ENCODE peak calls at places on chromosomes 12 and 14, in five cellular contexts. One of them, this sample, is unnamed.

GRCh38 chr14:50379563-50379962 is 17.1 kb downstream of the CDKL1 start:
- DNase-seq in activated T-helper 1 cell treated with anti-CD3 and anti-CD28 coated beads, Interleukin-12 subunit alpha, Interleukin-12 subunit beta, Interleukin-2, Interleukin-4 antibody, amounts not matched to agents 30 ng/mL and 10 ng/mL and 1 ng/mL, durations not matched to agents 14 hours and 24 hours and 36 hours: no peak
- DNase-seq in C1 segment of cervical spinal cord: no peak
- DNase-seq in Caco-2: no peak
- DNase-seq in GDM1: no peak
- DNase-seq in this sample: no peak

GRCh38 chr12:52230364-52231281 is 2.4 kb upstream of the KRT7 start:
- DNase-seq in GDM1: no peak
- DNase-seq in activated T-helper 1 cell treated with anti-CD3 and anti-CD28 coated beads, Interleukin-12 subunit alpha, Interleukin-12 subunit beta, Interleukin-2, Interleukin-4 antibody, amounts not matched to agents 30 ng/mL and 10 ng/mL and 1 ng/mL, durations not matched to agents 14 hours and 24 hours and 36 hours: no peak
- DNase-seq in Caco-2: peak; percentile 73
- DNase-seq in C1 segment of cervical spinal cord: no peak
- DNase-seq in this sample: no peak

GRCh38 chr12:58529897-58530296 is 390.4 kb downstream of the LRIG3 start:
- DNase-seq in activated T-helper 1 cell treated with anti-CD3 and anti-CD28 coated beads, Interleukin-12 subunit alpha, Interleukin-12 subunit beta, Interleukin-2, Interleukin-4 antibody, amounts not matched to agents 30 ng/mL and 10 ng/mL and 1 ng/mL, durations not matched to agents 14 hours and 24 hours and 36 hours: no peak
- DNase-seq in GDM1: no peak
- DNase-seq in Caco-2: no peak
- DNase-seq in C1 segment of cervical spinal cord: no peak
- DNase-seq in this sample: peak; percentile 5

GRCh38 chr14:33758545-33758944 is 192.3 kb downstream of the EGLN3 start:
- DNase-seq in activated T-helper 1 cell treated with anti-CD3 and anti-CD28 coated beads, Interleukin-12 subunit alpha, Interleukin-12 subunit beta, Interleukin-2, Interleukin-4 antibody, amounts not matched to agents 30 ng/mL and 10 ng/mL and 1 ng/mL, durations not matched to agents 14 hours and 24 hours and 36 hours: no peak
- DNase-seq in C1 segment of cervical spinal cord: no peak
- DNase-seq in GDM1: no peak
- DNase-seq in Caco-2: no peak
- DNase-seq in this sample: no peak

GRCh38 chr12:123931686-123932321 is 40.8 kb downstream of the CCDC92 start:
- DNase-seq in activated T-helper 1 cell treated with anti-CD3 and anti-CD28 coated beads, Interleukin-12 subunit alpha, Interleukin-12 subunit beta, Interleukin-2, Interleukin-4 antibody, amounts not matched to agents 30 ng/mL and 10 ng/mL and 1 ng/mL, durations not matched to agents 14 hours and 24 hours and 36 hours: no peak
- DNase-seq in Caco-2: no peak
- DNase-seq in GDM1: no peak
- DNase-seq in C1 segment of cervical spinal cord: no peak
- DNase-seq in this sample: no peak

GRCh38 chr12:59834659-59835474 is 239.0 kb downstream of the SLC16A7 start:
- DNase-seq in GDM1: no peak
- DNase-seq in C1 segment of cervical spinal cord: no peak
- DNase-seq in Caco-2: no peak
- DNase-seq in activated T-helper 1 cell treated with anti-CD3 and anti-CD28 coated beads, Interleukin-12 subunit alpha, Interleukin-12 subunit beta, Interleukin-2, Interleukin-4 antibody, amounts not matched to agents 30 ng/mL and 10 ng/mL and 1 ng/mL, durations not matched to agents 14 hours and 24 hours and 36 hours: no peak
- DNase-seq in this sample: peak; percentile 72

GRCh38 chr12:45402288-45402687 is 186.4 kb downstream of the ANO6 start:
- DNase-seq in C1 segment of cervical spinal cord: no peak
- DNase-seq in Caco-2: no peak
- DNase-seq in activated T-helper 1 cell treated with anti-CD3 and anti-CD28 coated beads, Interleukin-12 subunit alpha, Interleukin-12 subunit beta, Interleukin-2, Interleukin-4 antibody, amounts not matched to agents 30 ng/mL and 10 ng/mL and 1 ng/mL, durations not matched to agents 14 hours and 24 hours and 36 hours: no peak
- DNase-seq in GDM1: no peak
- DNase-seq in this sample: no peak

GRCh38 chr12:104011265-104011664 is 38.7 kb downstream of the GLT8D2 start:
- DNase-seq in GDM1: no peak
- DNase-seq in C1 segment of cervical spinal cord: no peak
- DNase-seq in Caco-2: no peak
- DNase-seq in activated T-helper 1 cell treated with anti-CD3 and anti-CD28 coated beads, Interleukin-12 subunit alpha, Interleukin-12 subunit beta, Interleukin-2, Interleukin-4 antibody, amounts not matched to agents 30 ng/mL and 10 ng/mL and 1 ng/mL, durations not matched to agents 14 hours and 24 hours and 36 hours: no peak
- DNase-seq in this sample: no peak

GRCh38 chr14:105281354-105282097 is 19.3 kb downstream of the BRF1 start:
- DNase-seq in GDM1: no peak
- DNase-seq in Caco-2: no peak
- DNase-seq in activated T-helper 1 cell treated with anti-CD3 and anti-CD28 coated beads, Interleukin-12 subunit alpha, Interleukin-12 subunit beta, Interleukin-2, Interleukin-4 antibody, amounts not matched to agents 30 ng/mL and 10 ng/mL and 1 ng/mL, durations not matched to agents 14 hours and 24 hours and 36 hours: no peak
- DNase-seq in C1 segment of cervical spinal cord: no peak
- DNase-seq in this sample: peak; percentile 47

GRCh38 chr12:96233941-96234461 is 39.8 kb downstream of the ELK3 start:
- DNase-seq in Caco-2: no peak
- DNase-seq in GDM1: no peak
- DNase-seq in activated T-helper 1 cell treated with anti-CD3 and anti-CD28 coated beads, Interleukin-12 subunit alpha, Interleukin-12 subunit beta, Interleukin-2, Interleukin-4 antibody, amounts not matched to agents 30 ng/mL and 10 ng/mL and 1 ng/mL, durations not matched to agents 14 hours and 24 hours and 36 hours: no peak
- DNase-seq in C1 segment of cervical spinal cord: peak; percentile 92
- DNase-seq in this sample: no peak

GRCh38 chr14:90508536-90509254 is 111.9 kb downstream of the CALM1 start:
- DNase-seq in C1 segment of cervical spinal cord: no peak
- DNase-seq in GDM1: no peak
- DNase-seq in activated T-helper 1 cell treated with anti-CD3 and anti-CD28 coated beads, Interleukin-12 subunit alpha, Interleukin-12 subunit beta, Interleukin-2, Interleukin-4 antibody, amounts not matched to agents 30 ng/mL and 10 ng/mL and 1 ng/mL, durations not matched to agents 14 hours and 24 hours and 36 hours: no peak
- DNase-seq in Caco-2: peak; percentile 93
- DNase-seq in this sample: no peak

GRCh38 chr12:51593539-51593938 is 2.5 kb downstream of the SCN8A start:
- DNase-seq in C1 segment of cervical spinal cord: no peak
- DNase-seq in GDM1: peak; percentile 6
- DNase-seq in activated T-helper 1 cell treated with anti-CD3 and anti-CD28 coated beads, Interleukin-12 subunit alpha, Interleukin-12 subunit beta, Interleukin-2, Interleukin-4 antibody, amounts not matched to agents 30 ng/mL and 10 ng/mL and 1 ng/mL, durations not matched to agents 14 hours and 24 hours and 36 hours: no peak
- DNase-seq in Caco-2: peak; percentile 59
- DNase-seq in this sample: peak; percentile 56

GRCh38 chr12:106910202-106910601 is 45.5 kb upstream of the TMEM263 start:
- DNase-seq in C1 segment of cervical spinal cord: no peak
- DNase-seq in Caco-2: no peak
- DNase-seq in activated T-helper 1 cell treated with anti-CD3 and anti-CD28 coated beads, Interleukin-12 subunit alpha, Interleukin-12 subunit beta, Interleukin-2, Interleukin-4 antibody, amounts not matched to agents 30 ng/mL and 10 ng/mL and 1 ng/mL, durations not matched to agents 14 hours and 24 hours and 36 hours: no peak
- DNase-seq in GDM1: peak; percentile 33
- DNase-seq in this sample: peak; percentile 88

GRCh38 chr14:34181308-34181707 is 230.4 kb upstream of the EGLN3 start:
- DNase-seq in Caco-2: no peak
- DNase-seq in C1 segment of cervical spinal cord: no peak
- DNase-seq in GDM1: no peak
- DNase-seq in activated T-helper 1 cell treated with anti-CD3 and anti-CD28 coated beads, Interleukin-12 subunit alpha, Interleukin-12 subunit beta, Interleukin-2, Interleukin-4 antibody, amounts not matched to agents 30 ng/mL and 10 ng/mL and 1 ng/mL, durations not matched to agents 14 hours and 24 hours and 36 hours: no peak
- DNase-seq in this sample: no peak

GRCh38 chr14:61145258-61145902 is 135.8 kb downstream of the TMEM30B start:
- DNase-seq in activated T-helper 1 cell treated with anti-CD3 and anti-CD28 coated beads, Interleukin-12 subunit alpha, Interleukin-12 subunit beta, Interleukin-2, Interleukin-4 antibody, amounts not matched to agents 30 ng/mL and 10 ng/mL and 1 ng/mL, durations not matched to agents 14 hours and 24 hours and 36 hours: no peak
- DNase-seq in C1 segment of cervical spinal cord: no peak
- DNase-seq in Caco-2: no peak
- DNase-seq in GDM1: no peak
- DNase-seq in this sample: no peak

GRCh38 chr14:104514156-104514848 is 65.3 kb upstream of the C14orf180 start:
- DNase-seq in activated T-helper 1 cell treated with anti-CD3 and anti-CD28 coated beads, Interleukin-12 subunit alpha, Interleukin-12 subunit beta, Interleukin-2, Interleukin-4 antibody, amounts not matched to agents 30 ng/mL and 10 ng/mL and 1 ng/mL, durations not matched to agents 14 hours and 24 hours and 36 hours: no peak
- DNase-seq in C1 segment of cervical spinal cord: no peak
- DNase-seq in GDM1: no peak
- DNase-seq in Caco-2: no peak
- DNase-seq in this sample: no peak

GRCh38 chr12:120922279-120922678 is 18.1 kb upstream of the SPPL3 start:
- DNase-seq in C1 segment of cervical spinal cord: no peak
- DNase-seq in Caco-2: no peak
- DNase-seq in GDM1: no peak
- DNase-seq in activated T-helper 1 cell treated with anti-CD3 and anti-CD28 coated beads, Interleukin-12 subunit alpha, Interleukin-12 subunit beta, Interleukin-2, Interleukin-4 antibody, amounts not matched to agents 30 ng/mL and 10 ng/mL and 1 ng/mL, durations not matched to agents 14 hours and 24 hours and 36 hours: no peak
- DNase-seq in this sample: no peak

GRCh38 chr12:94140556-94140955 is 7.8 kb upstream of the PLXNC1 start:
- DNase-seq in Caco-2: peak; percentile 54
- DNase-seq in GDM1: peak; percentile 21
- DNase-seq in activated T-helper 1 cell treated with anti-CD3 and anti-CD28 coated beads, Interleukin-12 subunit alpha, Interleukin-12 subunit beta, Interleukin-2, Interleukin-4 antibody, amounts not matched to agents 30 ng/mL and 10 ng/mL and 1 ng/mL, durations not matched to agents 14 hours and 24 hours and 36 hours: peak; percentile 40
- DNase-seq in C1 segment of cervical spinal cord: no peak
- DNase-seq in this sample: peak; percentile 37

GRCh38 chr12:2783936-2784600 is 10.7 kb upstream of the FKBP4 start:
- DNase-seq in Caco-2: peak; percentile 67
- DNase-seq in C1 segment of cervical spinal cord: peak; percentile 25
- DNase-seq in GDM1: peak; percentile 38
- DNase-seq in activated T-helper 1 cell treated with anti-CD3 and anti-CD28 coated beads, Interleukin-12 subunit alpha, Interleukin-12 subunit beta, Interleukin-2, Interleukin-4 antibody, amounts not matched to agents 30 ng/mL and 10 ng/mL and 1 ng/mL, durations not matched to agents 14 hours and 24 hours and 36 hours: peak; percentile 31
- DNase-seq in this sample: peak; percentile 65

GRCh38 chr14:104687601-104688504 is 1.6 kb upstream of the INF2 start:
- DNase-seq in GDM1: no peak
- DNase-seq in activated T-helper 1 cell treated with anti-CD3 and anti-CD28 coated beads, Interleukin-12 subunit alpha, Interleukin-12 subunit beta, Interleukin-2, Interleukin-4 antibody, amounts not matched to agents 30 ng/mL and 10 ng/mL and 1 ng/mL, durations not matched to agents 14 hours and 24 hours and 36 hours: no peak
- DNase-seq in C1 segment of cervical spinal cord: no peak
- DNase-seq in Caco-2: peak; percentile 97
- DNase-seq in this sample: no peak

GRCh38 chr12:116773276-116773731 is 35.2 kb downstream of the RNFT2 start:
- DNase-seq in GDM1: no peak
- DNase-seq in activated T-helper 1 cell treated with anti-CD3 and anti-CD28 coated beads, Interleukin-12 subunit alpha, Interleukin-12 subunit beta, Interleukin-2, Interleukin-4 antibody, amounts not matched to agents 30 ng/mL and 10 ng/mL and 1 ng/mL, durations not matched to agents 14 hours and 24 hours and 36 hours: no peak
- DNase-seq in C1 segment of cervical spinal cord: no peak
- DNase-seq in Caco-2: no peak
- DNase-seq in this sample: peak; percentile 22

GRCh38 chr12:38898001-38898684 is 7.2 kb downstream of the CPNE8 start:
- DNase-seq in Caco-2: peak; percentile 77
- DNase-seq in activated T-helper 1 cell treated with anti-CD3 and anti-CD28 coated beads, Interleukin-12 subunit alpha, Interleukin-12 subunit beta, Interleukin-2, Interleukin-4 antibody, amounts not matched to agents 30 ng/mL and 10 ng/mL and 1 ng/mL, durations not matched to agents 14 hours and 24 hours and 36 hours: no peak
- DNase-seq in GDM1: no peak
- DNase-seq in C1 segment of cervical spinal cord: no peak
- DNase-seq in this sample: no peak

GRCh38 chr14:25048170-25049126 is 1.5 kb downstream of the STXBP6 start:
- DNase-seq in GDM1: no peak
- DNase-seq in activated T-helper 1 cell treated with anti-CD3 and anti-CD28 coated beads, Interleukin-12 subunit alpha, Interleukin-12 subunit beta, Interleukin-2, Interleukin-4 antibody, amounts not matched to agents 30 ng/mL and 10 ng/mL and 1 ng/mL, durations not matched to agents 14 hours and 24 hours and 36 hours: no peak
- DNase-seq in Caco-2: no peak
- DNase-seq in C1 segment of cervical spinal cord: no peak
- DNase-seq in this sample: peak; percentile 83

GRCh38 chr12:108442077-108442476 is 73.0 kb upstream of the FICD start:
- DNase-seq in C1 segment of cervical spinal cord: no peak
- DNase-seq in activated T-helper 1 cell treated with anti-CD3 and anti-CD28 coated beads, Interleukin-12 subunit alpha, Interleukin-12 subunit beta, Interleukin-2, Interleukin-4 antibody, amounts not matched to agents 30 ng/mL and 10 ng/mL and 1 ng/mL, durations not matched to agents 14 hours and 24 hours and 36 hours: no peak
- DNase-seq in GDM1: no peak
- DNase-seq in Caco-2: no peak
- DNase-seq in this sample: no peak

GRCh38 chr12:127677537-127678131 is 589.3 kb upstream of the TMEM132C start:
- DNase-seq in C1 segment of cervical spinal cord: peak; percentile 39
- DNase-seq in Caco-2: peak; percentile 65
- DNase-seq in activated T-helper 1 cell treated with anti-CD3 and anti-CD28 coated beads, Interleukin-12 subunit alpha, Interleukin-12 subunit beta, Interleukin-2, Interleukin-4 antibody, amounts not matched to agents 30 ng/mL and 10 ng/mL and 1 ng/mL, durations not matched to agents 14 hours and 24 hours and 36 hours: peak; percentile 21
- DNase-seq in GDM1: peak; percentile 32
- DNase-seq in this sample: peak; percentile 92

GRCh38 chr14:71488703-71489141 is 443.5 kb upstream of the RGS6 start:
- DNase-seq in Caco-2: no peak
- DNase-seq in GDM1: no peak
- DNase-seq in activated T-helper 1 cell treated with anti-CD3 and anti-CD28 coated beads, Interleukin-12 subunit alpha, Interleukin-12 subunit beta, Interleukin-2, Interleukin-4 antibody, amounts not matched to agents 30 ng/mL and 10 ng/mL and 1 ng/mL, durations not matched to agents 14 hours and 24 hours and 36 hours: no peak
- DNase-seq in C1 segment of cervical spinal cord: no peak
- DNase-seq in this sample: no peak

GRCh38 chr12:111330800-111331752 is 37.8 kb downstream of the PHETA1 start:
- DNase-seq in GDM1: peak; percentile 39
- DNase-seq in C1 segment of cervical spinal cord: no peak
- DNase-seq in activated T-helper 1 cell treated with anti-CD3 and anti-CD28 coated beads, Interleukin-12 subunit alpha, Interleukin-12 subunit beta, Interleukin-2, Interleukin-4 antibody, amounts not matched to agents 30 ng/mL and 10 ng/mL and 1 ng/mL, durations not matched to agents 14 hours and 24 hours and 36 hours: no peak
- DNase-seq in Caco-2: no peak
- DNase-seq in this sample: peak; percentile 77

GRCh38 chr14:95436348-95436747 is 80.1 kb downstream of the SYNE3 start:
- DNase-seq in activated T-helper 1 cell treated with anti-CD3 and anti-CD28 coated beads, Interleukin-12 subunit alpha, Interleukin-12 subunit beta, Interleukin-2, Interleukin-4 antibody, amounts not matched to agents 30 ng/mL and 10 ng/mL and 1 ng/mL, durations not matched to agents 14 hours and 24 hours and 36 hours: no peak
- DNase-seq in C1 segment of cervical spinal cord: no peak
- DNase-seq in GDM1: no peak
- DNase-seq in Caco-2: no peak
- DNase-seq in this sample: no peak

GRCh38 chr14:63501429-63501828 is 41.7 kb downstream of the PPP2R5E start:
- DNase-seq in C1 segment of cervical spinal cord: no peak
- DNase-seq in GDM1: no peak
- DNase-seq in activated T-helper 1 cell treated with anti-CD3 and anti-CD28 coated beads, Interleukin-12 subunit alpha, Interleukin-12 subunit beta, Interleukin-2, Interleukin-4 antibody, amounts not matched to agents 30 ng/mL and 10 ng/mL and 1 ng/mL, durations not matched to agents 14 hours and 24 hours and 36 hours: no peak
- DNase-seq in Caco-2: no peak
- DNase-seq in this sample: no peak

GRCh38 chr14:22793976-22794375 is 21.3 kb downstream of the SLC7A7 start:
- DNase-seq in C1 segment of cervical spinal cord: no peak
- DNase-seq in activated T-helper 1 cell treated with anti-CD3 and anti-CD28 coated beads, Interleukin-12 subunit alpha, Interleukin-12 subunit beta, Interleukin-2, Interleukin-4 antibody, amounts not matched to agents 30 ng/mL and 10 ng/mL and 1 ng/mL, durations not matched to agents 14 hours and 24 hours and 36 hours: no peak
- DNase-seq in Caco-2: no peak
- DNase-seq in GDM1: no peak
- DNase-seq in this sample: no peak

GRCh38 chr14:104148433-104149277 is 10.3 kb downstream of the KIF26A start:
- DNase-seq in C1 segment of cervical spinal cord: no peak
- DNase-seq in Caco-2: no peak
- DNase-seq in activated T-helper 1 cell treated with anti-CD3 and anti-CD28 coated beads, Interleukin-12 subunit alpha, Interleukin-12 subunit beta, Interleukin-2, Interleukin-4 antibody, amounts not matched to agents 30 ng/mL and 10 ng/mL and 1 ng/mL, durations not matched to agents 14 hours and 24 hours and 36 hours: no peak
- DNase-seq in GDM1: no peak
- DNase-seq in this sample: no peak

GRCh38 chr12:10354502-10354901 is 35.3 kb downstream of the KLRK1 start:
- DNase-seq in GDM1: no peak
- DNase-seq in Caco-2: no peak
- DNase-seq in C1 segment of cervical spinal cord: no peak
- DNase-seq in activated T-helper 1 cell treated with anti-CD3 and anti-CD28 coated beads, Interleukin-12 subunit alpha, Interleukin-12 subunit beta, Interleukin-2, Interleukin-4 antibody, amounts not matched to agents 30 ng/mL and 10 ng/mL and 1 ng/mL, durations not matched to agents 14 hours and 24 hours and 36 hours: no peak
- DNase-seq in this sample: no peak

GRCh38 chr12:13817131-13817530 is 164.3 kb downstream of the GRIN2B start:
- DNase-seq in C1 segment of cervical spinal cord: no peak
- DNase-seq in activated T-helper 1 cell treated with anti-CD3 and anti-CD28 coated beads, Interleukin-12 subunit alpha, Interleukin-12 subunit beta, Interleukin-2, Interleukin-4 antibody, amounts not matched to agents 30 ng/mL and 10 ng/mL and 1 ng/mL, durations not matched to agents 14 hours and 24 hours and 36 hours: no peak
- DNase-seq in GDM1: no peak
- DNase-seq in Caco-2: no peak
- DNase-seq in this sample: no peak

GRCh38 chr14:49594347-49595089 is 4.2 kb upstream of the LRR1 start:
- DNase-seq in activated T-helper 1 cell treated with anti-CD3 and anti-CD28 coated beads, Interleukin-12 subunit alpha, Interleukin-12 subunit beta, Interleukin-2, Interleukin-4 antibody, amounts not matched to agents 30 ng/mL and 10 ng/mL and 1 ng/mL, durations not matched to agents 14 hours and 24 hours and 36 hours: no peak
- DNase-seq in GDM1: peak; percentile 63
- DNase-seq in Caco-2: peak; percentile 69
- DNase-seq in C1 segment of cervical spinal cord: peak; percentile 6
- DNase-seq in this sample: peak; percentile 93

GRCh38 chr14:103521438-103521961 is 1.1 kb downstream of the CKB start:
- DNase-seq in GDM1: no peak
- DNase-seq in Caco-2: no peak
- DNase-seq in C1 segment of cervical spinal cord: no peak
- DNase-seq in activated T-helper 1 cell treated with anti-CD3 and anti-CD28 coated beads, Interleukin-12 subunit alpha, Interleukin-12 subunit beta, Interleukin-2, Interleukin-4 antibody, amounts not matched to agents 30 ng/mL and 10 ng/mL and 1 ng/mL, durations not matched to agents 14 hours and 24 hours and 36 hours: no peak
- DNase-seq in this sample: no peak

This sample was measured in OCI-M1.